ENCODE peak calls at places on chromosomes 13 and 19, in seven cellular contexts. W, L, Q, Y, A, X and R are unnamed samples. For H3K4me1, the result is how much of the 10 kb centered on the place peaks cover.

GRCh38 chr19:27971071-27971470 is 1241.9 kb downstream of the UQCRFS1 start:
- DNase-seq in L (no peak), X (no peak), Q (peak), A (peak), Y (no peak), W (no peak), R (no peak)

GRCh38 chr19:40607311-40607871 is 6.2 kb downstream of the LTBP4 start:
- DNase-seq in X (no peak), Q (no peak), L (peak), A (no peak), Y (no peak), W (no peak), R (no peak)

GRCh38 chr19:41225238-41226052 is 6.4 kb downstream of the AXL start:
- DNase-seq in Q (peak), A (peak), Y (no peak), X (peak), L (no peak), W (peak), R (no peak)

GRCh38 chr13:35499131-35500051 is 22.9 kb upstream of the MAB21L1 start:
- DNase-seq in X (no peak), W (no peak), A (peak), L (no peak), Q (no peak), Y (no peak), R (no peak)

GRCh38 chr13:47085346-47085745 is 188.5 kb upstream of the HTR2A start:
- DNase-seq in L (no peak), X (no peak), Y (no peak), A (no peak), Q (peak), W (no peak), R (no peak)

GRCh38 chr19:41116261-41116660 is 2.0 kb downstream of the CYP2F1 start:
- DNase-seq in Y (no peak), Q (no peak), X (no peak), A (no peak), L (no peak), W (no peak), R (no peak)

GRCh38 chr13:62014299-62014698 is 598.6 kb upstream of the PCDH20 start:
- DNase-seq in X (no peak), Y (no peak), L (no peak), A (peak), W (no peak), Q (no peak), R (no peak)

GRCh38 chr13:101398920-101399319 is 17.4 kb downstream of the NALCN start:
- DNase-seq in L (no peak), W (peak), Y (no peak), X (no peak), A (no peak), Q (peak), R (no peak)

GRCh38 chr19:44745386-44745831 is 3.1 kb upstream of the BCL3 start:
- DNase-seq in X (peak), Q (peak), A (no peak), Y (no peak), W (peak), L (peak), R (no peak)

GRCh38 chr13:80655778-80656518 is 315.0 kb upstream of the SPRY2 start:
- DNase-seq in X (no peak), Q (no peak), L (no peak), A (no peak), Y (no peak), W (no peak), R (no peak)

GRCh38 chr13:106318941-106319411 is 216.5 kb downstream of the EFNB2 start:
- DNase-seq in Y (no peak), A (no peak), L (no peak), X (no peak), Q (peak), W (peak), R (no peak)

GRCh38 chr13:35165205-35165604 is 223.1 kb downstream of the NBEA start:
- DNase-seq in X (no peak), Y (no peak), L (no peak), W (no peak), Q (no peak), A (no peak), R (no peak)

GRCh38 chr13:32647926-32648325 is 61.7 kb downstream of the PDS5B start:
- DNase-seq in L (no peak), Y (no peak), X (no peak), Q (no peak), A (no peak), W (no peak), R (no peak)

GRCh38 chr13:21670006-21670882 is 629 bp upstream of the FGF9 start:
- DNase-seq in L (peak), A (peak), Y (peak), X (no peak), Q (peak), W (peak), R (peak)

GRCh38 chr19:33189453-33189852 is 4.7 kb upstream of the LRP3 start:
- DNase-seq in L (no peak), Y (no peak), A (no peak), W (no peak), Q (no peak), X (no peak), R (no peak)

GRCh38 chr13:21673592-21674270 is 2.9 kb downstream of the FGF9 start:
- DNase-seq in W (peak), L (peak), A (peak), X (no peak), Q (no peak), Y (peak), R (no peak)

GRCh38 chr13:44407891-44408290 is 34.3 kb downstream of the SERP2 start:
- DNase-seq in X (no peak), Y (no peak), L (no peak), Q (no peak), W (peak), A (no peak), R (no peak)
- H3K4me1 ChIP-seq in X (under half), Y (under half), L (under half), Q (under half), W (under half), A (under half), R (under half)

DNA sequence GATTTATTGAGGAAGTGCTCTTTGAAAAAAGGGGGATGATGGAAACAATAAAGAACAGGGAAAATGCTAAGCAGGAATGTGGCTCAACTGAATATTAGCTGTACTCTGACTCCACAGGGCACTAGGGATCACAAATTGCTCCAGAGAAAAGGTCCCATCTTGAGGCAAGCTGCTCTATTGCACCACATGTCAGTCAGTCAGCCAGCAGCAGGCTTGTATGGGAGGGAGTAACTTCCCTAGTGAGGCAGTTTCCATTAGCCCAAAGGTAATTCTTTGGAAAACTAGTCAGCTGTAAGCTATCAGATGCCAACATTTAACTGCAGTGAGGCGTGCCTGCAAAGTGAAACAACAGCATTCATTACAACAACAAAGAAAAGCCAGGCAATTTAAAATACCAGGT is 73.3 kb upstream of the FNDC3A start:
- DNase-seq in W (peak), X (no peak), Q (no peak), L (no peak), Y (no peak), A (peak), R (no peak)
- H3K4me3 ChIP-seq in W (no peak), X (no peak), Q (no peak), L (no peak), Y (no peak), A (no peak), R (no peak)

GRCh38 chr13:108919036-108919907 is 289.9 kb downstream of the MYO16 start:
- DNase-seq in W (peak), Q (peak), L (peak), Y (no peak), X (no peak), A (no peak), R (no peak)
- H3K27ac ChIP-seq in W (peak), Q (no peak), L (no peak), Y (no peak), X (no peak), A (no peak), R (no peak)

GRCh38 chr19:17074628-17075034 is 621 bp downstream of the HAUS8 start:
- DNase-seq in X (no peak), Y (no peak), Q (no peak), A (no peak), W (no peak), L (peak), R (no peak)
- H3K4me1 ChIP-seq in X (under half), Y (under half), Q (under half), A (under half), W (under half), L (under half), R (under half)

GRCh38 chr19:19460258-19460731 is 54.8 kb downstream of the GATAD2A start:
- DNase-seq in Y (peak), W (no peak), X (no peak), Q (no peak), A (no peak), L (peak), R (peak)

GRCh38 chr19:19460761-19461265 is 54.5 kb downstream of the TSSK6 start:
- DNase-seq in W (no peak), L (peak), Y (peak), A (peak), Q (no peak), X (peak), R (peak)

GRCh38 chr19:19461306-19461670 is 54.1 kb downstream of the TSSK6 start:
- DNase-seq in Y (no peak), X (no peak), W (no peak), Q (no peak), A (no peak), L (no peak), R (no peak)

GRCh38 chr19:19459099-19459498 is 53.6 kb downstream of the GATAD2A start:
- DNase-seq in L (no peak), W (no peak), A (no peak), Q (peak), X (no peak), Y (peak), R (no peak)

GRCh38 chr19:19459707-19460251 is 54.3 kb downstream of the GATAD2A start:
- DNase-seq in A (no peak), W (no peak), Q (peak), Y (peak), L (peak), X (no peak), R (peak)
- H3K4me3 ChIP-seq in A (no peak), W (no peak), Q (no peak), Y (peak), L (peak), X (no peak), R (peak)

GRCh38 chr19:46985532-46986415 is 33.9 kb upstream of the NPAS1 start:
- DNase-seq in W (no peak), X (no peak), Q (no peak), A (peak), Y (no peak), L (no peak), R (no peak)
- H3K27ac ChIP-seq in W (no peak), X (no peak), Q (no peak), A (peak), Y (no peak), L (no peak), R (no peak)